ENCODE peak calls at places on chromosomes 3 and 15, in nine cellular contexts. One of them, this sample, is unnamed.

GRCh38 chr3:97680210-97680609 is 84.3 kb upstream of the ARL6 start:
- DNase-seq in heart left ventricle: no peak
- DNase-seq in activated CD8-positive, alpha-beta memory T cell treated with anti-CD3 and anti-CD28 coated beads for 1 hour: no peak
- DNase-seq in T-helper 1 cell: no peak
- DNase-seq in activated T-cell treated with anti-CD3 and anti-CD28 coated beads, Interleukin-2, amount 50 U/mL, for 72 hours: no peak
- DNase-seq in right cardiac atrium: no peak
- DNase-seq in A673: peak
- DNase-seq in lung microvascular endothelial cell: no peak
- DNase-seq in CD8-positive, alpha-beta T cell: no peak
- DNase-seq in this sample: no peak

GRCh38 chr15:27017168-27017809 is 46.3 kb downstream of the GABRG3 start:
- DNase-seq in activated CD8-positive, alpha-beta memory T cell treated with anti-CD3 and anti-CD28 coated beads for 1 hour: no peak
- DNase-seq in T-helper 1 cell: no peak
- DNase-seq in right cardiac atrium: no peak
- DNase-seq in CD8-positive, alpha-beta T cell: no peak
- DNase-seq in heart left ventricle: no peak
- DNase-seq in activated T-cell treated with anti-CD3 and anti-CD28 coated beads, Interleukin-2, amount 50 U/mL, for 72 hours: peak
- DNase-seq in lung microvascular endothelial cell: peak
- DNase-seq in A673: peak
- DNase-seq in this sample: no peak

GRCh38 chr3:3699816-3700633 is 99.2 kb upstream of the LRRN1 start:
- DNase-seq in T-helper 1 cell: no peak
- DNase-seq in activated CD8-positive, alpha-beta memory T cell treated with anti-CD3 and anti-CD28 coated beads for 1 hour: no peak
- DNase-seq in heart left ventricle: no peak
- DNase-seq in A673: no peak
- DNase-seq in lung microvascular endothelial cell: no peak
- DNase-seq in activated T-cell treated with anti-CD3 and anti-CD28 coated beads, Interleukin-2, amount 50 U/mL, for 72 hours: no peak
- DNase-seq in CD8-positive, alpha-beta T cell: no peak
- DNase-seq in right cardiac atrium: no peak
- DNase-seq in this sample: no peak

GRCh38 chr3:120170223-120170622 is 76.0 kb upstream of the GSK3B start:
- DNase-seq in lung microvascular endothelial cell: no peak
- DNase-seq in A673: no peak
- DNase-seq in activated T-cell treated with anti-CD3 and anti-CD28 coated beads, Interleukin-2, amount 50 U/mL, for 72 hours: peak
- DNase-seq in heart left ventricle: no peak
- DNase-seq in CD8-positive, alpha-beta T cell: no peak
- DNase-seq in T-helper 1 cell: no peak
- DNase-seq in right cardiac atrium: no peak
- DNase-seq in activated CD8-positive, alpha-beta memory T cell treated with anti-CD3 and anti-CD28 coated beads for 1 hour: no peak
- DNase-seq in this sample: no peak

GRCh38 chr15:47301481-47301880 is 415.8 kb upstream of the SEMA6D start:
- DNase-seq in activated CD8-positive, alpha-beta memory T cell treated with anti-CD3 and anti-CD28 coated beads for 1 hour: no peak
- DNase-seq in A673: no peak
- DNase-seq in right cardiac atrium: no peak
- DNase-seq in lung microvascular endothelial cell: no peak
- DNase-seq in T-helper 1 cell: no peak
- DNase-seq in activated T-cell treated with anti-CD3 and anti-CD28 coated beads, Interleukin-2, amount 50 U/mL, for 72 hours: no peak
- DNase-seq in CD8-positive, alpha-beta T cell: no peak
- DNase-seq in heart left ventricle: no peak
- DNase-seq in this sample: no peak

GRCh38 chr3:40645883-40646282 is 121.1 kb downstream of the ZNF621 start:
- DNase-seq in lung microvascular endothelial cell: no peak
- DNase-seq in T-helper 1 cell: no peak
- DNase-seq in CD8-positive, alpha-beta T cell: no peak
- DNase-seq in A673: no peak
- DNase-seq in activated CD8-positive, alpha-beta memory T cell treated with anti-CD3 and anti-CD28 coated beads for 1 hour: no peak
- DNase-seq in heart left ventricle: no peak
- DNase-seq in right cardiac atrium: no peak
- DNase-seq in activated T-cell treated with anti-CD3 and anti-CD28 coated beads, Interleukin-2, amount 50 U/mL, for 72 hours: no peak
- DNase-seq in this sample: no peak

GRCh38 chr3:127784283-127784682 is 38.0 kb downstream of the MGLL start:
- DNase-seq in T-helper 1 cell: no peak
- DNase-seq in heart left ventricle: no peak
- DNase-seq in activated T-cell treated with anti-CD3 and anti-CD28 coated beads, Interleukin-2, amount 50 U/mL, for 72 hours: no peak
- DNase-seq in A673: no peak
- DNase-seq in right cardiac atrium: no peak
- DNase-seq in lung microvascular endothelial cell: no peak
- DNase-seq in activated CD8-positive, alpha-beta memory T cell treated with anti-CD3 and anti-CD28 coated beads for 1 hour: no peak
- DNase-seq in CD8-positive, alpha-beta T cell: no peak
- DNase-seq in this sample: no peak

GRCh38 chr15:73196113-73196512 is 143.8 kb downstream of the NEO1 start:
- DNase-seq in A673: no peak
- DNase-seq in activated T-cell treated with anti-CD3 and anti-CD28 coated beads, Interleukin-2, amount 50 U/mL, for 72 hours: no peak
- DNase-seq in T-helper 1 cell: no peak
- DNase-seq in heart left ventricle: no peak
- DNase-seq in right cardiac atrium: no peak
- DNase-seq in activated CD8-positive, alpha-beta memory T cell treated with anti-CD3 and anti-CD28 coated beads for 1 hour: no peak
- DNase-seq in CD8-positive, alpha-beta T cell: no peak
- DNase-seq in lung microvascular endothelial cell: peak
- DNase-seq in this sample: no peak

GRCh38 chr15:43932036-43932435 is 105.2 kb downstream of the WDR76 start:
- DNase-seq in CD8-positive, alpha-beta T cell: no peak
- DNase-seq in heart left ventricle: no peak
- DNase-seq in right cardiac atrium: no peak
- DNase-seq in lung microvascular endothelial cell: no peak
- DNase-seq in activated CD8-positive, alpha-beta memory T cell treated with anti-CD3 and anti-CD28 coated beads for 1 hour: no peak
- DNase-seq in A673: no peak
- DNase-seq in T-helper 1 cell: no peak
- DNase-seq in activated T-cell treated with anti-CD3 and anti-CD28 coated beads, Interleukin-2, amount 50 U/mL, for 72 hours: no peak
- DNase-seq in this sample: no peak

GRCh38 chr3:13189639-13190375 is 116.6 kb upstream of the IQSEC1 start:
- DNase-seq in T-helper 1 cell: no peak
- DNase-seq in lung microvascular endothelial cell: peak
- DNase-seq in A673: no peak
- DNase-seq in activated T-cell treated with anti-CD3 and anti-CD28 coated beads, Interleukin-2, amount 50 U/mL, for 72 hours: peak
- DNase-seq in activated CD8-positive, alpha-beta memory T cell treated with anti-CD3 and anti-CD28 coated beads for 1 hour: no peak
- DNase-seq in right cardiac atrium: no peak
- DNase-seq in CD8-positive, alpha-beta T cell: no peak
- DNase-seq in heart left ventricle: peak
- DNase-seq in this sample: no peak

GRCh38 chr3:186025161-186025560 is 83.7 kb downstream of the ETV5 start:
- DNase-seq in right cardiac atrium: peak
- DNase-seq in activated T-cell treated with anti-CD3 and anti-CD28 coated beads, Interleukin-2, amount 50 U/mL, for 72 hours: peak
- DNase-seq in activated CD8-positive, alpha-beta memory T cell treated with anti-CD3 and anti-CD28 coated beads for 1 hour: no peak
- DNase-seq in T-helper 1 cell: no peak
- DNase-seq in CD8-positive, alpha-beta T cell: no peak
- DNase-seq in A673: no peak
- DNase-seq in heart left ventricle: no peak
- DNase-seq in lung microvascular endothelial cell: no peak
- DNase-seq in this sample: no peak

GRCh38 chr3:194286747-194287146 is 64.4 kb downstream of the CPN2 start:
- DNase-seq in heart left ventricle: no peak
- DNase-seq in T-helper 1 cell: no peak
- DNase-seq in activated T-cell treated with anti-CD3 and anti-CD28 coated beads, Interleukin-2, amount 50 U/mL, for 72 hours: no peak
- DNase-seq in right cardiac atrium: no peak
- DNase-seq in CD8-positive, alpha-beta T cell: no peak
- DNase-seq in activated CD8-positive, alpha-beta memory T cell treated with anti-CD3 and anti-CD28 coated beads for 1 hour: no peak
- DNase-seq in lung microvascular endothelial cell: no peak
- DNase-seq in A673: no peak
- DNase-seq in this sample: no peak

GRCh38 chr3:184685646-184686045 is 26.2 kb downstream of the MAGEF1 start:
- DNase-seq in A673: no peak
- DNase-seq in activated CD8-positive, alpha-beta memory T cell treated with anti-CD3 and anti-CD28 coated beads for 1 hour: no peak
- DNase-seq in CD8-positive, alpha-beta T cell: no peak
- DNase-seq in T-helper 1 cell: no peak
- DNase-seq in heart left ventricle: no peak
- DNase-seq in activated T-cell treated with anti-CD3 and anti-CD28 coated beads, Interleukin-2, amount 50 U/mL, for 72 hours: no peak
- DNase-seq in lung microvascular endothelial cell: no peak
- DNase-seq in right cardiac atrium: no peak
- DNase-seq in this sample: no peak

GRCh38 chr3:179933079-179933478 is 103.7 kb downstream of the PEX5L start:
- DNase-seq in A673: no peak
- DNase-seq in heart left ventricle: no peak
- DNase-seq in activated CD8-positive, alpha-beta memory T cell treated with anti-CD3 and anti-CD28 coated beads for 1 hour: no peak
- DNase-seq in T-helper 1 cell: no peak
- DNase-seq in CD8-positive, alpha-beta T cell: no peak
- DNase-seq in activated T-cell treated with anti-CD3 and anti-CD28 coated beads, Interleukin-2, amount 50 U/mL, for 72 hours: no peak
- DNase-seq in right cardiac atrium: no peak
- DNase-seq in lung microvascular endothelial cell: peak
- DNase-seq in this sample: no peak

GRCh38 chr3:50525987-50526386 is 22.6 kb upstream of the CACNA2D2 start:
- DNase-seq in right cardiac atrium: peak
- DNase-seq in heart left ventricle: peak
- DNase-seq in A673: no peak
- DNase-seq in lung microvascular endothelial cell: peak
- DNase-seq in activated T-cell treated with anti-CD3 and anti-CD28 coated beads, Interleukin-2, amount 50 U/mL, for 72 hours: peak
- DNase-seq in activated CD8-positive, alpha-beta memory T cell treated with anti-CD3 and anti-CD28 coated beads for 1 hour: no peak
- DNase-seq in CD8-positive, alpha-beta T cell: peak
- DNase-seq in T-helper 1 cell: no peak
- DNase-seq in this sample: no peak

GRCh38 chr15:56353740-56354139 is 11.5 kb upstream of the TEX9 start:
- DNase-seq in activated CD8-positive, alpha-beta memory T cell treated with anti-CD3 and anti-CD28 coated beads for 1 hour: no peak
- DNase-seq in activated T-cell treated with anti-CD3 and anti-CD28 coated beads, Interleukin-2, amount 50 U/mL, for 72 hours: no peak
- DNase-seq in T-helper 1 cell: no peak
- DNase-seq in right cardiac atrium: no peak
- DNase-seq in lung microvascular endothelial cell: no peak
- DNase-seq in heart left ventricle: no peak
- DNase-seq in A673: no peak
- DNase-seq in CD8-positive, alpha-beta T cell: no peak
- DNase-seq in this sample: no peak

GRCh38 chr15:55168350-55168974 is 28.3 kb downstream of the RSL24D1 start:
- DNase-seq in A673: peak
- DNase-seq in activated T-cell treated with anti-CD3 and anti-CD28 coated beads, Interleukin-2, amount 50 U/mL, for 72 hours: peak
- DNase-seq in CD8-positive, alpha-beta T cell: peak
- DNase-seq in right cardiac atrium: peak
- DNase-seq in activated CD8-positive, alpha-beta memory T cell treated with anti-CD3 and anti-CD28 coated beads for 1 hour: no peak
- DNase-seq in T-helper 1 cell: no peak
- DNase-seq in lung microvascular endothelial cell: peak
- DNase-seq in heart left ventricle: peak
- DNase-seq in this sample: peak

GRCh38 chr3:130968231-130968630 is 58.4 kb downstream of the ASTE1 start:
- DNase-seq in lung microvascular endothelial cell: no peak
- DNase-seq in CD8-positive, alpha-beta T cell: no peak
- DNase-seq in activated CD8-positive, alpha-beta memory T cell treated with anti-CD3 and anti-CD28 coated beads for 1 hour: no peak
- DNase-seq in activated T-cell treated with anti-CD3 and anti-CD28 coated beads, Interleukin-2, amount 50 U/mL, for 72 hours: no peak
- DNase-seq in heart left ventricle: no peak
- DNase-seq in T-helper 1 cell: no peak
- DNase-seq in right cardiac atrium: no peak
- DNase-seq in A673: no peak
- DNase-seq in this sample: no peak

GRCh38 chr3:157542711-157543485 is 39.7 kb upstream of the VEPH1 start:
- DNase-seq in lung microvascular endothelial cell: peak
- DNase-seq in CD8-positive, alpha-beta T cell: no peak
- DNase-seq in A673: peak
- DNase-seq in activated T-cell treated with anti-CD3 and anti-CD28 coated beads, Interleukin-2, amount 50 U/mL, for 72 hours: no peak
- DNase-seq in activated CD8-positive, alpha-beta memory T cell treated with anti-CD3 and anti-CD28 coated beads for 1 hour: no peak
- DNase-seq in right cardiac atrium: peak
- DNase-seq in T-helper 1 cell: no peak
- DNase-seq in heart left ventricle: peak
- DNase-seq in this sample: no peak

GRCh38 chr3:87145553-87145952 is 81.6 kb upstream of the CHMP2B start:
- DNase-seq in lung microvascular endothelial cell: peak
- DNase-seq in right cardiac atrium: no peak
- DNase-seq in CD8-positive, alpha-beta T cell: no peak
- DNase-seq in activated CD8-positive, alpha-beta memory T cell treated with anti-CD3 and anti-CD28 coated beads for 1 hour: no peak
- DNase-seq in activated T-cell treated with anti-CD3 and anti-CD28 coated beads, Interleukin-2, amount 50 U/mL, for 72 hours: peak
- DNase-seq in T-helper 1 cell: no peak
- DNase-seq in A673: peak
- DNase-seq in heart left ventricle: no peak
- DNase-seq in this sample: no peak

GRCh38 chr15:29935296-29936020 is 113.2 kb upstream of the TJP1 start:
- DNase-seq in A673: peak
- DNase-seq in right cardiac atrium: no peak
- DNase-seq in activated CD8-positive, alpha-beta memory T cell treated with anti-CD3 and anti-CD28 coated beads for 1 hour: no peak
- DNase-seq in heart left ventricle: no peak
- DNase-seq in CD8-positive, alpha-beta T cell: no peak
- DNase-seq in activated T-cell treated with anti-CD3 and anti-CD28 coated beads, Interleukin-2, amount 50 U/mL, for 72 hours: no peak
- DNase-seq in T-helper 1 cell: no peak
- DNase-seq in lung microvascular endothelial cell: peak
- DNase-seq in this sample: no peak

GRCh38 chr3:170471149-170471548 is 52.5 kb downstream of the CLDN11 start:
- DNase-seq in heart left ventricle: no peak
- DNase-seq in right cardiac atrium: no peak
- DNase-seq in lung microvascular endothelial cell: no peak
- DNase-seq in T-helper 1 cell: no peak
- DNase-seq in A673: no peak
- DNase-seq in CD8-positive, alpha-beta T cell: no peak
- DNase-seq in activated T-cell treated with anti-CD3 and anti-CD28 coated beads, Interleukin-2, amount 50 U/mL, for 72 hours: no peak
- DNase-seq in activated CD8-positive, alpha-beta memory T cell treated with anti-CD3 and anti-CD28 coated beads for 1 hour: no peak
- DNase-seq in this sample: no peak

GRCh38 chr3:45406812-45407211 is 18.4 kb downstream of the LARS2 start:
- DNase-seq in T-helper 1 cell: no peak
- DNase-seq in lung microvascular endothelial cell: no peak
- DNase-seq in right cardiac atrium: no peak
- DNase-seq in CD8-positive, alpha-beta T cell: no peak
- DNase-seq in heart left ventricle: no peak
- DNase-seq in activated T-cell treated with anti-CD3 and anti-CD28 coated beads, Interleukin-2, amount 50 U/mL, for 72 hours: no peak
- DNase-seq in A673: no peak
- DNase-seq in activated CD8-positive, alpha-beta memory T cell treated with anti-CD3 and anti-CD28 coated beads for 1 hour: no peak
- DNase-seq in this sample: no peak

GRCh38 chr3:66763294-66763693 is 234.8 kb upstream of the KBTBD8 start:
- DNase-seq in A673: no peak
- DNase-seq in activated T-cell treated with anti-CD3 and anti-CD28 coated beads, Interleukin-2, amount 50 U/mL, for 72 hours: no peak
- DNase-seq in CD8-positive, alpha-beta T cell: no peak
- DNase-seq in heart left ventricle: no peak
- DNase-seq in lung microvascular endothelial cell: no peak
- DNase-seq in right cardiac atrium: no peak
- DNase-seq in T-helper 1 cell: no peak
- DNase-seq in activated CD8-positive, alpha-beta memory T cell treated with anti-CD3 and anti-CD28 coated beads for 1 hour: no peak
- DNase-seq in this sample: no peak

GRCh38 chr3:15097889-15098288 is 1.1 kb downstream of the RBSN start:
- DNase-seq in activated T-cell treated with anti-CD3 and anti-CD28 coated beads, Interleukin-2, amount 50 U/mL, for 72 hours: peak
- DNase-seq in CD8-positive, alpha-beta T cell: peak
- DNase-seq in T-helper 1 cell: no peak
- DNase-seq in activated CD8-positive, alpha-beta memory T cell treated with anti-CD3 and anti-CD28 coated beads for 1 hour: no peak
- DNase-seq in heart left ventricle: no peak
- DNase-seq in right cardiac atrium: no peak
- DNase-seq in lung microvascular endothelial cell: no peak
- DNase-seq in A673: no peak
- DNase-seq in this sample: no peak

GRCh38 chr3:128794067-128794768 is 68.2 kb downstream of the RAB7A start:
- DNase-seq in lung microvascular endothelial cell: no peak
- DNase-seq in A673: peak
- DNase-seq in activated CD8-positive, alpha-beta memory T cell treated with anti-CD3 and anti-CD28 coated beads for 1 hour: no peak
- DNase-seq in CD8-positive, alpha-beta T cell: no peak
- DNase-seq in right cardiac atrium: no peak
- DNase-seq in heart left ventricle: no peak
- DNase-seq in T-helper 1 cell: no peak
- DNase-seq in activated T-cell treated with anti-CD3 and anti-CD28 coated beads, Interleukin-2, amount 50 U/mL, for 72 hours: peak
- DNase-seq in this sample: no peak

GRCh38 chr3:129834580-129834979 is 58.9 kb downstream of the TMCC1 start:
- DNase-seq in activated CD8-positive, alpha-beta memory T cell treated with anti-CD3 and anti-CD28 coated beads for 1 hour: no peak
- DNase-seq in T-helper 1 cell: no peak
- DNase-seq in right cardiac atrium: no peak
- DNase-seq in CD8-positive, alpha-beta T cell: no peak
- DNase-seq in lung microvascular endothelial cell: no peak
- DNase-seq in A673: peak
- DNase-seq in activated T-cell treated with anti-CD3 and anti-CD28 coated beads, Interleukin-2, amount 50 U/mL, for 72 hours: no peak
- DNase-seq in heart left ventricle: no peak
- DNase-seq in this sample: no peak

GRCh38 chr3:140523600-140523999 is 154.3 kb upstream of the TRIM42 start:
- DNase-seq in A673: no peak
- DNase-seq in activated CD8-positive, alpha-beta memory T cell treated with anti-CD3 and anti-CD28 coated beads for 1 hour: no peak
- DNase-seq in CD8-positive, alpha-beta T cell: no peak
- DNase-seq in heart left ventricle: no peak
- DNase-seq in lung microvascular endothelial cell: no peak
- DNase-seq in activated T-cell treated with anti-CD3 and anti-CD28 coated beads, Interleukin-2, amount 50 U/mL, for 72 hours: no peak
- DNase-seq in right cardiac atrium: no peak
- DNase-seq in T-helper 1 cell: no peak
- DNase-seq in this sample: no peak

GRCh38 chr3:121985841-121986240 is 36.2 kb downstream of the ILDR1 start:
- DNase-seq in activated CD8-positive, alpha-beta memory T cell treated with anti-CD3 and anti-CD28 coated beads for 1 hour: no peak
- DNase-seq in right cardiac atrium: no peak
- DNase-seq in CD8-positive, alpha-beta T cell: no peak
- DNase-seq in lung microvascular endothelial cell: no peak
- DNase-seq in T-helper 1 cell: no peak
- DNase-seq in heart left ventricle: no peak
- DNase-seq in activated T-cell treated with anti-CD3 and anti-CD28 coated beads, Interleukin-2, amount 50 U/mL, for 72 hours: no peak
- DNase-seq in A673: peak
- DNase-seq in this sample: no peak

GRCh38 chr3:178778579-178778978 is 242.3 kb downstream of the KCNMB2 start:
- DNase-seq in A673: no peak
- DNase-seq in CD8-positive, alpha-beta T cell: no peak
- DNase-seq in heart left ventricle: no peak
- DNase-seq in activated T-cell treated with anti-CD3 and anti-CD28 coated beads, Interleukin-2, amount 50 U/mL, for 72 hours: no peak
- DNase-seq in T-helper 1 cell: no peak
- DNase-seq in activated CD8-positive, alpha-beta memory T cell treated with anti-CD3 and anti-CD28 coated beads for 1 hour: no peak
- DNase-seq in right cardiac atrium: no peak
- DNase-seq in lung microvascular endothelial cell: no peak
- DNase-seq in this sample: no peak

GRCh38 chr15:36926422-36926815 is 173.9 kb downstream of the MEIS2 start:
- DNase-seq in lung microvascular endothelial cell: no peak
- DNase-seq in heart left ventricle: no peak
- DNase-seq in right cardiac atrium: no peak
- DNase-seq in activated CD8-positive, alpha-beta memory T cell treated with anti-CD3 and anti-CD28 coated beads for 1 hour: no peak
- DNase-seq in CD8-positive, alpha-beta T cell: no peak
- DNase-seq in A673: no peak
- DNase-seq in T-helper 1 cell: no peak
- DNase-seq in activated T-cell treated with anti-CD3 and anti-CD28 coated beads, Interleukin-2, amount 50 U/mL, for 72 hours: no peak
- DNase-seq in this sample: no peak